ENCODE peak calls at places on chromosome 12, in five cellular contexts. K, F, N, D and J are unnamed samples.

GRCh38 chr12:74985293-74985985 is 224.2 kb downstream of the KCNC2 start:
- DNase-seq in K (no peak), F (peak; percentile 70), N (no peak), D (no peak), J (no peak)

GRCh38 chr12:27981874-27982273 is 9.3 kb upstream of the PTHLH start:
- DNase-seq in K (peak; percentile 73), F (no peak), N (no peak), D (peak; percentile 98), J (no peak)

GRCh38 chr12:80161612-80162011 is 62.3 kb downstream of the OTOGL start:
- DNase-seq in K (no peak), F (no peak), N (no peak), D (no peak), J (no peak)

GRCh38 chr12:79897617-79898016 is 37.3 kb downstream of the PPP1R12A start:
- DNase-seq in K (peak; percentile 100), F (no peak), N (no peak), D (peak; percentile 96), J (no peak)

GRCh38 chr12:25972783-25973182 is 14.3 kb downstream of the RASSF8 start:
- DNase-seq in K (peak; percentile 79), F (no peak), N (no peak), D (no peak), J (no peak)

GRCh38 chr12:98416845-98417244 is 98.5 kb upstream of the TMPO start:
- DNase-seq in K (peak; percentile 26), F (no peak), N (peak; percentile 40), D (no peak), J (no peak)

GRCh38 chr12:24760162-24760561 is 188.7 kb downstream of the BCAT1 start:
- DNase-seq in K (no peak), F (no peak), N (no peak), D (no peak), J (no peak)

GRCh38 chr12:121240484-121241202 is 30.7 kb downstream of the P2RX4 start:
- DNase-seq in K (no peak), F (peak; percentile 93), N (no peak), D (no peak), J (peak; percentile 79)

GRCh38 chr12:67633708-67634107 is 14.8 kb upstream of the DYRK2 start:
- DNase-seq in K (no peak), F (no peak), N (no peak), D (no peak), J (no peak)

GRCh38 chr12:7857916-7858315 is 14.8 kb downstream of the SLC2A14 start:
- DNase-seq in K (no peak), F (no peak), N (no peak), D (no peak), J (no peak)

GRCh38 chr12:30643366-30643765 is 52.3 kb downstream of the IPO8 start:
- DNase-seq in K (no peak), F (no peak), N (no peak), D (no peak), J (no peak)

GRCh38 chr12:30652034-30652696 is 43.5 kb downstream of the IPO8 start:
- DNase-seq in K (no peak), F (no peak), N (no peak), D (no peak), J (no peak)

GRCh38 chr12:30646821-30647220 is 48.8 kb downstream of the IPO8 start:
- DNase-seq in K (no peak), F (no peak), N (no peak), D (no peak), J (no peak)
- H3K27ac ChIP-seq in K (no peak overlapping the region), F (no peak overlapping the region), N (no peak overlapping the region), D (no peak overlapping the region), J (no peak overlapping the region)

GRCh38 chr12:123115409-123116111 is 35.3 kb downstream of the PITPNM2 start:
- DNase-seq in K (peak; percentile 97), F (peak; percentile 83), N (no peak), D (peak; percentile 81), J (peak; percentile 84)

GRCh38 chr12:123111498-123112165 is 39.3 kb downstream of the PITPNM2 start:
- DNase-seq in K (peak; percentile 75), F (no peak), N (no peak), D (no peak), J (no peak)

GRCh38 chr12:123118397-123118945 is 32.4 kb downstream of the PITPNM2 start:
- DNase-seq in K (no peak), F (no peak), N (no peak), D (no peak), J (no peak)

GRCh38 chr12:123113038-123113437 is 37.9 kb downstream of the PITPNM2 start:
- DNase-seq in K (no peak), F (no peak), N (no peak), D (no peak), J (no peak)

GRCh38 chr12:123114305-123115083 is 36.4 kb downstream of the PITPNM2 start:
- DNase-seq in K (no peak), F (no peak), N (no peak), D (no peak), J (no peak)
- H3K4me1 ChIP-seq in K (peaks cover 34% of the 10 kb centered on the region), F (peaks cover 3% of the 10 kb centered on the region), N (peaks cover 13% of the 10 kb centered on the region), D (peaks cover 4% of the 10 kb centered on the region), J (no peaks in the 10 kb centered on the region)

GRCh38 chr12:116318738-116319050 is 41.2 kb upstream of the MED13L start:
- DNase-seq in K (no peak), F (no peak), N (no peak), D (no peak), J (no peak)

GRCh38 chr12:116317986-116318737 is 40.7 kb upstream of the MED13L start:
- DNase-seq in K (no peak), F (no peak), N (no peak), D (peak; percentile 72), J (no peak)

GRCh38 chr12:116320839-116321238 is 43.3 kb upstream of the MED13L start:
- DNase-seq in K (peak; percentile 12), F (no peak), N (no peak), D (no peak), J (no peak)

GRCh38 chr12:116319316-116319715 is 41.8 kb upstream of the MED13L start:
- DNase-seq in K (peak; percentile 30), F (no peak), N (no peak), D (peak; percentile 34), J (no peak)

DNA sequence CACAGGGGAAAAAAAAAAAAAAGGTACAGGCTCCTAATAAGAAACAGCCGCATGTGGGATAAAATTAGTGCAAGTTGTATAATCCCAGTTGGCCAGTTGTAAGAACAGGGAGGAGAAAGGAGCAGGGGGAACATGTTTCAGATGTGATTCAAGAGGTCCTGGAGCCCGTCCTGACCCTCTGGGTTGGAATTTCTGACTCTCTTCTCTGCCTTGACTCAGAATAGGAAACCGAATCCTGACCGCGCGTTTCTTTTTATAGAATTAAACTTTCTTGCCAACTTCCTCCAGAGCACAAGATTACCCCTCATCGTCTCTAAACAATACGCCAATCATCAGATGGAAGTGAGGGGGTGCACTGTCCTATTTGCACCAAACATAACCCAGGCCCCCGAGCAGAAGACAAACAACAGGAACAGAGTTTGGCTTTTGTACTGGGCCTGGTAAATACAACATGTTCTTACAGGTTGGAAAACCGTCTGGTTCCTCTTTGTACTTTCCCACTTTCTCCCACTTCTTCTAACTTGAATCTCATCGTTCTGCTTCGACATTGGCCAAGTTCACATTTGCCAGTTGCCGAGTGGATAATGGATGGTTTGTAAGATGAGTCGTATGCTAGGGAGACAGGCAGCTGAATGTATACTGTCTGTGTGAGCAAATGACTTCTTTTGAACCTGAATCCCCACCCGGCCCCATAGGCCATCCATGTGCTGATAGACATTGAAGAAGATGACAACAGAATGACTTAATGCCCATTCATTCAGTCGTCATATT is 42.5 kb upstream of the MED13L start:
- DNase-seq in K (peak; percentile 97), F (no peak), N (no peak), D (peak; percentile 90), J (peak; percentile 81)
- H3K27ac ChIP-seq in K (peak overlapping the region; percentile 84), F (peak overlapping the region; percentile 91), N (no peak overlapping the region), D (peak overlapping the region; percentile 82), J (peak overlapping the region; percentile 79)

DNA sequence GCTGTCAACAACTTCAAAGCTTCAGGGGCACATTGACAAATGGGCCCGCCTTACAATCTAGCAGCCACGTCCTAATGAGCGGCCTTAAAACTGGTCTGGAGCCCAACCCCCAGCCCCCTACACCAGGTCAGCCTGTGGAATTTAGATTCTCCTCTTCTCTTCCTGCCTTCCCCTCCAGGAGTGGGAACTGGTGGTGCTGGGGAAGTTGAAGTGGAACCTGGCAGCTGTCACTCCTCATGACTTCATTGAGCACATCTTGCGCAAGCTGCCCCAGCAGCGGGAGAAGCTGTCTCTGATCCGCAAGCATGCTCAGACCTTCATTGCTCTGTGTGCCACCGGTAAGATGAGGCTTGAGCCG is 5.0 kb downstream of the CCND2 start:
- DNase-seq in K (no peak), F (no peak), N (no peak), D (no peak), J (peak; percentile 81)
- H3K4me1 ChIP-seq in K (peaks cover 9% of the 10 kb centered on the region), F (no peaks in the 10 kb centered on the region), N (peaks cover 21% of the 10 kb centered on the region), D (peaks cover 15% of the 10 kb centered on the region), J (peaks cover 71% of the 10 kb centered on the region)

GRCh38 chr12:11656550-11656949 is 7.1 kb downstream of the ETV6 start:
- DNase-seq in K (no peak), F (no peak), N (no peak), D (no peak), J (no peak)

GRCh38 chr12:11661491-11662085 is 12.1 kb downstream of the ETV6 start:
- DNase-seq in K (peak; percentile 71), F (no peak), N (no peak), D (no peak), J (no peak)

GRCh38 chr12:11660624-11661023 is 11.2 kb downstream of the ETV6 start:
- DNase-seq in K (no peak), F (no peak), N (no peak), D (no peak), J (no peak)

GRCh38 chr12:11657511-11657910 is 8.0 kb downstream of the ETV6 start:
- DNase-seq in K (no peak), F (no peak), N (no peak), D (no peak), J (no peak)

DNA sequence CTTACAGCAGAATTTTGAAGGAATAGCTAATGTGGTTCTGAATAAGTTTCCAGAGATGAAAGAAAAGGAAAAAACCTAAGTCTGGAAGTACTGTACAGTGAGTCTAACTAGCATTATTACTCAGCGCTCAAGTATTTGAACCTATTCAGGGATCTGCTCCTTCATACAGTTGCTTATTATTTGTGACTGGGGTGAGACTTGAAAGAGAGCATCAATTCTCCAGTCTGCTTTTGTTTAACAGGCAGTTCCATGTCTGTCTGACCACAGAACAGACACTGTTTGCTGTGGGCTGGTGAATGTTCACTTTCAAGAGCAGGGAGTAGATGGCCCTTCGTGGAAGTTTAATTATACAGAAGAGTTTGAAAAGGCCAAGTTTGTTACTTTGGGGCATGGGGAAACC is 9.3 kb downstream of the ETV6 start:
- DNase-seq in K (peak; percentile 93), F (no peak), N (no peak), D (peak; percentile 52), J (no peak)
- H3K27ac ChIP-seq in K (peak overlapping the region; percentile 50), F (no peak overlapping the region), N (no peak overlapping the region), D (no peak overlapping the region), J (no peak overlapping the region)

GRCh38 chr12:53067074-53067992 is 11.9 kb downstream of the SPRYD3 start:
- DNase-seq in K (no peak), F (peak; percentile 45), N (no peak), D (no peak), J (no peak)
- H3K4me1 ChIP-seq in K (peaks cover 57% of the 10 kb centered on the region), F (peaks cover 3% of the 10 kb centered on the region), N (peaks cover 31% of the 10 kb centered on the region), D (peaks cover 25% of the 10 kb centered on the region), J (no peaks in the 10 kb centered on the region)

GRCh38 chr12:64193045-64193444 is 29.1 kb downstream of the KICS2 start:
- DNase-seq in K (no peak), F (no peak), N (no peak), D (no peak), J (no peak)
- H3K27ac ChIP-seq in K (no peak overlapping the region), F (no peak overlapping the region), N (no peak overlapping the region), D (no peak overlapping the region), J (no peak overlapping the region)